ENCODE peak calls at places on chromosomes 12 and 14, in eight cellular contexts. T is CD4-positive, CD25-positive, alpha-beta regulatory T cell; U is thoracic aorta; J is WERI-Rb-1; C is psoas muscle; H is aorta; N is effector memory CD4-positive, alpha-beta T cell; P is GM12878. A is an unnamed sample. For H3K36me3, the result is how much of the 10 kb centered on the place peaks cover.

GRCh38 chr12:108335349-108336119 is 3.6 kb downstream of the CMKLR1 start:
- DNase-seq in T (no peak), U (no peak), J (no peak), C (no peak), H (no peak), N (no peak), P (peak), A (no peak)

GRCh38 chr12:116265361-116266128 is 11.9 kb downstream of the MED13L start:
- DNase-seq in T (no peak), U (no peak), J (no peak), C (no peak), H (no peak), N (no peak), P (no peak), A (no peak)

GRCh38 chr14:56549721-56550120 is 29.9 kb upstream of the TMEM260 start:
- DNase-seq in T (no peak), U (no peak), J (no peak), C (no peak), H (no peak), N (no peak), P (no peak), A (no peak)

GRCh38 chr12:19138551-19139344 is 9.2 kb downstream of the PLEKHA5 start:
- DNase-seq in T (no peak), U (no peak), J (no peak), C (no peak), H (no peak), N (no peak), P (no peak), A (no peak)

GRCh38 chr14:70822706-70823185 is 13.4 kb upstream of the MAP3K9 start:
- DNase-seq in T (no peak), U (no peak), J (peak), C (no peak), H (peak), N (no peak), P (no peak), A (peak)

GRCh38 chr14:94773017-94773681 is 3.2 kb upstream of the GSC start:
- DNase-seq in T (no peak), U (no peak), J (no peak), C (no peak), H (no peak), N (no peak), P (no peak), A (no peak)

GRCh38 chr12:119578112-119578511 is 15.5 kb upstream of the TMEM233 start:
- DNase-seq in T (no peak), U (no peak), J (no peak), C (no peak), H (no peak), N (no peak), P (no peak), A (no peak)

GRCh38 chr12:8697476-8698131 is at the start of gene RIMKLB:
- DNase-seq in T (peak), U (peak), J (peak), C (peak), H (peak), N (peak), P (no peak), A (peak)

GRCh38 chr12:123986374-123986920 is 13.4 kb downstream of the ZNF664 start:
- DNase-seq in T (no peak), U (no peak), J (peak), C (no peak), H (no peak), N (no peak), P (no peak), A (no peak)

GRCh38 chr12:25459541-25459951 is 93.5 kb downstream of the LMNTD1 start:
- DNase-seq in T (no peak), U (no peak), J (no peak), C (no peak), H (no peak), N (no peak), P (peak), A (no peak)

GRCh38 chr14:69673099-69673498 is 61.7 kb downstream of the SUSD6 start:
- DNase-seq in T (no peak), U (no peak), J (no peak), C (no peak), H (no peak), N (no peak), P (no peak), A (no peak)

GRCh38 chr12:77535734-77536133 is 295.0 kb upstream of the NAV3 start:
- DNase-seq in T (no peak), U (no peak), J (no peak), C (no peak), H (no peak), N (no peak), P (no peak), A (no peak)

GRCh38 chr12:26789731-26790644 is 43.0 kb downstream of the ITPR2 start:
- DNase-seq in T (no peak), U (no peak), J (no peak), C (no peak), H (no peak), N (no peak), P (no peak), A (no peak)

GRCh38 chr14:61575751-61576150 is 119.6 kb upstream of the HIF1A start:
- DNase-seq in T (no peak), U (no peak), J (no peak), C (no peak), H (no peak), N (no peak), P (no peak), A (no peak)

GRCh38 chr12:100289011-100289410 is 22.0 kb downstream of the SCYL2 start:
- DNase-seq in T (no peak), U (no peak), J (no peak), C (no peak), H (no peak), N (no peak), P (no peak), A (no peak)

GRCh38 chr12:101685121-101685520 is 12.3 kb upstream of the CHPT1 start:
- DNase-seq in T (no peak), U (no peak), J (no peak), C (no peak), H (no peak), N (no peak), P (no peak), A (no peak)

GRCh38 chr12:48445538-48445937 is 26.8 kb upstream of the ANP32D start:
- DNase-seq in T (no peak), U (no peak), J (no peak), C (no peak), H (no peak), N (no peak), P (no peak), A (no peak)

GRCh38 chr12:114686421-114687268 is 2.7 kb upstream of the TBX3 start:
- DNase-seq in T (no peak), U (no peak), J (no peak), C (no peak), H (no peak), N (no peak), P (no peak), A (no peak)

GRCh38 chr12:28787151-28787550 is 361.9 kb upstream of the FAR2 start:
- DNase-seq in T (no peak), U (no peak), J (no peak), C (no peak), H (no peak), N (no peak), P (no peak), A (no peak)

GRCh38 chr14:54805080-54805479 is 97.5 kb downstream of the GCH1 start:
- DNase-seq in T (no peak), U (no peak), J (no peak), C (no peak), H (no peak), N (no peak), P (no peak), A (no peak)

GRCh38 chr12:98371419-98371818 is 144.0 kb upstream of the TMPO start:
- DNase-seq in T (no peak), U (no peak), J (no peak), C (no peak), H (no peak), N (no peak), P (no peak), A (no peak)

GRCh38 chr12:27779416-27779815 is 617 bp upstream of the KLHL42 start:
- DNase-seq in T (no peak), U (no peak), J (peak), C (peak), H (no peak), N (no peak), P (no peak), A (peak)

GRCh38 chr12:31524791-31525495 is 66.0 kb downstream of the DENND5B start:
- DNase-seq in T (no peak), U (no peak), J (no peak), C (no peak), H (no peak), N (no peak), P (peak), A (no peak)

GRCh38 chr12:22533155-22533554 is 11.2 kb downstream of the C2CD5 start:
- DNase-seq in T (no peak), U (no peak), J (no peak), C (no peak), H (no peak), N (no peak), P (peak), A (no peak)

DNA sequence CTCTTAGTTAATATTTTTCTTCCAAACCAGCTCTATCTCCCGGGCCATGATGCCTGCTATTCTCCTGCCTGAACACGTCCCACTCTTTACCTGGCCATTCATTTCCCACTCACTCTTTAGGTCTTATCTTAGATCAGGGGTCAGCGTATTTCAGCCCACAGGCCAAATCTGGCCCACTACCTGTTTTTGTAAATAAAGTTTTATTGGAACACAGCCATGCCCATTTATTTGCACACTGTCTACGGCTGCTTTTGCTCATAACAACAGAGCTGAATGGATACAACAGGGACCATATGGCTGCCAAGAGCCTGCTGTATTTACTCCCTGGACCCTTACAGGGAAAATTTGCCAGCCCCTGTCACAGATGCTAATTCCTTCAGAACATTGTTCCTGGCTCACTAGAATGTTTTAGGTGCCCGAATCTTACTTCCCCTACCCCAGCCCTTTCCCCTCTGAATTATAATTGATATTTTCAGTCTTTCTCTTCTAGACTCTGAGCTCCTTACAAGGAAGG is 235.4 kb downstream of the KSR2 start:
- DNase-seq in T (no peak), U (no peak), J (no peak), C (no peak), H (no peak), N (no peak), P (no peak), A (no peak)
- H3K36me3 ChIP-seq in T (under half), U (under half), J (under half), C (under half), H (under half), N (under half), P (under half), A (under half)

GRCh38 chr14:91399868-91400640 is 17.6 kb downstream of the CCDC88C start:
- DNase-seq in T (peak), U (no peak), J (no peak), C (no peak), H (no peak), N (no peak), P (no peak), A (no peak)
- H3K27ac ChIP-seq in T (peak), U (no peak), J (peak), C (no peak), H (no peak), N (peak), P (peak), A (no peak)

DNA sequence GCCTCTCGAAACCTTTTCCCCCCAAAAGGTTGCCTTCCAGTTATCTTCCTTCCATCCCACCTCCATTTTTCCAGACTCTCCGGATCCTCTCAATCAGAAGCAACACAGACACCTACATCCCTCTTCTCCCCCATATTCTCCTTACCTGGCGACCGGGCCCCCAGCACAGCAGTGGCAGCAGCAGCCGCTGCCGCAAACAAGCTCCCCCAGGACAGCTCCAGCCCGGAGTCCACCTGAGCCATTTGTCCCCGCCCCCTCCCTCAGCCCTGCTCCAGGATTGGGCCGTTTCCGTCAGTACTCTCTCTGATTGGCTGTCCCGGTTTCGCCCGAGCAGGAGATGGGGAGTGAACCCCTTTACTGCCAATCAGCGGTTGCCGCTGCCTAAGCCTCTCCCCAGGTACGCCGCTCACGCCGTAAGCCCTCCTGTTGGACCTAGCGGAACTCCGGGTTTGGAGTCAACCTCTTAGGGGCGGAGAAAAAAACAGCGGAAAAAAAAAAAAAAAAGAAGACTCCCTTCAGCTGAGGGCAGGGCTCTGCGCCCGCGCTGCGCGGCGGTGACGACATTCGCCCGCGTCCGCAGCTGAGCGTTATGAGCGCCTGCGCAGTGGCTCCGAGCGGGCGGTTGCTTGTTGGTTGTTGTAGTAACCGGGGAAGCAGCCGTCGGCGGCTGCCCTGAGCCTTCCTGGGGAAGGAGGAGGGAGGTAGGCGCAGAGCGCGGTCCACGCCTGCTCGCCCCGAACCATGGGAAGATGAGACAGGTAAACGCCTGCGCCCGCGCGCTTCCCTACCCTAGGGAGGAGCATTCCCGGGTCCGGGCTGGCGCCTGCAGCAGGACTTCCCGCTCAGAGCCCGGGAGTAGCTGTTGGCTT is at the start of the genes ERG28 and TTLL5:
- DNase-seq in T (peak), U (peak), J (peak), C (peak), H (peak), N (peak), P (peak), A (peak)
- H3K36me3 ChIP-seq in T (under half), U (under half), J (under half), C (under half), H (under half), N (under half), P (under half), A (under half)

DNA sequence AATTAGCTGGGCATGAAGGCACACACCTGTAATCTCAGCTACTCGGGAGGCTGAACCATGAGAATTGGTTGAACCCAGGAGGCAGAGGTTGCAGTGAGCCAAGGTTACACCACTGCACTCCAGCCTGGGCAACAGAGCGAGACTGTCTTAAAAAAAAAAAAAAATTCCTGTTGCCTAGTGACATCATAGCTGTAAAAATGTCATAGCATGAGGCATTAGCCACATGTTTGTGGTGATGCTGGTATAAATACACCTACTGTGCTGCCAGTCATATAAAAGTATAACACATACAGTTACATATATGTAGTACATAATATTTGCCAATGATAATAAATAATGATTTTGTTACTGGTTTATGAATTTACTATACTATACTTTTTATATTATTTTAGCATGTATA is 22.2 kb downstream of the SLC41A2 start:
- DNase-seq in T (no peak), U (no peak), J (no peak), C (no peak), H (no peak), N (no peak), P (no peak), A (no peak)
- H3K27ac ChIP-seq in T (no peak), U (no peak), J (no peak), C (no peak), H (no peak), N (no peak), P (no peak), A (no peak)

GRCh38 chr12:110316861-110317260 is 35.8 kb downstream of the ATP2A2 start:
- DNase-seq in T (no peak), U (no peak), J (no peak), C (no peak), H (no peak), N (no peak), P (no peak), A (no peak)
- H3K36me3 ChIP-seq in T (under half), U (under half), J (half or more), C (under half), H (under half), N (under half), P (under half), A (under half)

DNA sequence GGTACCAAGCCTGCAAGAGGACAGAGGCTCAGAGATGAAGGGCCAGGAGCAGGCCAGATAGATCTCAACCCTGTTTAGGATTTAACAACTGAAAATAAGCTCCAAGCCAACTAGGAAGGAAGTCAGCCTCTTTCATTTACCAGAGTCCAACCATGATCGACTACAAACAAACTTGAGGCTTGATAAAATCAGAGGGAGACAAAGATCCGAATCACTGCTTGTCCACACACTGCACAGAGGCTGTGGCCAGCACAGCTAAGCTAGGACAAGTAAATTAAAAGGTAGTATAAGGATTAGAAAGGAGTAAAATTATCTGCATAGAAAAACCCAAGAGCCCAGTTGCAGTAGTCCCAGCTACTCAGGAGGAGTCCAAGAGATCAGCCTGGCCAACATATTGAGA is 40.3 kb downstream of the FAM222A start:
- DNase-seq in T (no peak), U (no peak), J (no peak), C (no peak), H (no peak), N (no peak), P (no peak), A (no peak)
- H3K27ac ChIP-seq in T (no peak), U (no peak), J (peak), C (no peak), H (no peak), N (no peak), P (no peak), A (no peak)

GRCh38 chr14:21077672-21078071 is 7.6 kb downstream of the ARHGEF40 start:
- DNase-seq in T (no peak), U (no peak), J (no peak), C (no peak), H (no peak), N (no peak), P (no peak), A (no peak)

GRCh38 chr14:21073921-21074320 is 3.8 kb downstream of the ARHGEF40 start:
- DNase-seq in T (no peak), U (no peak), J (no peak), C (no peak), H (no peak), N (no peak), P (no peak), A (no peak)

GRCh38 chr14:21074398-21075272 is 4.5 kb downstream of the ARHGEF40 start:
- DNase-seq in T (no peak), U (no peak), J (no peak), C (no peak), H (no peak), N (no peak), P (no peak), A (no peak)

GRCh38 chr14:21078287-21078686 is 8.2 kb downstream of the ARHGEF40 start:
- DNase-seq in T (no peak), U (no peak), J (no peak), C (no peak), H (no peak), N (no peak), P (no peak), A (no peak)

GRCh38 chr14:21075719-21076437 is 5.8 kb downstream of the ARHGEF40 start:
- DNase-seq in T (no peak), U (no peak), J (no peak), C (no peak), H (no peak), N (no peak), P (no peak), A (no peak)
- H3K36me3 ChIP-seq in T (under half), U (half or more), J (under half), C (under half), H (under half), N (under half), P (under half), A (half or more)

A was measured in tibial artery.